ENCODE peak calls at places on chromosomes 12 and 14, in seven cellular contexts. C is CD4-positive, alpha-beta T cell; T is IMR-90; A is astrocyte; V is uterus; I is ovary; K is AG10803. L is an unnamed sample.

GRCh38 chr12:120538281-120539156 is 4.4 kb downstream of the RNF10 start:
- DNase-seq in K (peak), V (peak), I (no peak), C (no peak), A (peak), T (peak), L (peak)

GRCh38 chr12:92753976-92754885 is 51.4 kb downstream of the PLEKHG7 start:
- DNase-seq in V (peak), A (peak), T (peak), K (no peak), C (no peak), I (no peak), L (no peak)

GRCh38 chr12:75982974-75983660 is 48.5 kb downstream of the PHLDA1 start:
- DNase-seq in C (no peak), I (no peak), V (no peak), K (no peak), A (no peak), T (no peak), L (peak)

GRCh38 chr12:54666008-54666407 is 17.8 kb upstream of the DCD start:
- DNase-seq in V (no peak), I (no peak), A (no peak), T (no peak), K (no peak), C (no peak), L (no peak)

GRCh38 chr14:52018252-52018651 is 28.9 kb downstream of the RTRAF start:
- DNase-seq in K (no peak), C (no peak), I (no peak), A (no peak), T (no peak), V (no peak), L (no peak)

GRCh38 chr12:66861157-66861750 is 182.4 kb upstream of the GRIP1 start:
- DNase-seq in A (peak), V (peak), K (peak), I (peak), T (peak), C (peak), L (peak)

GRCh38 chr12:86543716-86544115 is 287.5 kb upstream of the MGAT4C start:
- DNase-seq in I (no peak), T (no peak), V (no peak), K (no peak), A (no peak), C (no peak), L (no peak)

GRCh38 chr12:22925593-22925992 is 300.6 kb downstream of the ETNK1 start:
- DNase-seq in T (no peak), K (no peak), I (no peak), A (no peak), V (no peak), C (no peak), L (no peak)

GRCh38 chr12:132392389-132393244 is 63.2 kb upstream of the GALNT9 start:
- DNase-seq in C (no peak), I (no peak), K (no peak), A (no peak), T (no peak), V (no peak), L (no peak)

GRCh38 chr14:53495846-53496343 is 342.8 kb upstream of the DDHD1 start:
- DNase-seq in A (no peak), V (no peak), C (no peak), I (no peak), T (no peak), K (peak), L (no peak)

GRCh38 chr12:19273482-19274330 is 144.2 kb downstream of the PLEKHA5 start:
- DNase-seq in C (peak), I (peak), V (peak), A (peak), T (peak), K (peak), L (peak)

GRCh38 chr12:2064078-2064507 is 11.3 kb downstream of the CACNA1C start:
- DNase-seq in V (no peak), I (no peak), C (no peak), T (peak), A (peak), K (peak), L (no peak)

GRCh38 chr12:97476255-97476654 is 13.7 kb downstream of the RMST start:
- DNase-seq in T (no peak), I (no peak), A (no peak), C (no peak), V (no peak), K (no peak), L (no peak)

GRCh38 chr14:105980224-105980623 is 453.8 kb downstream of the TMEM121 start:
- DNase-seq in I (no peak), C (no peak), T (no peak), K (peak), A (no peak), V (no peak), L (no peak)

GRCh38 chr14:97420211-97420610 is 623.0 kb downstream of the VRK1 start:
- DNase-seq in T (no peak), V (no peak), A (no peak), C (no peak), K (no peak), I (no peak), L (no peak)

GRCh38 chr12:6927379-6927991 is at the start of gene ATN1:
- DNase-seq in K (peak), A (peak), I (peak), C (no peak), V (peak), T (peak), L (peak)

GRCh38 chr12:86193931-86194330 is 62.3 kb downstream of the MGAT4C start:
- DNase-seq in K (no peak), A (peak), C (no peak), T (peak), V (no peak), I (no peak), L (no peak)

GRCh38 chr12:54560374-54560858 is 11.0 kb downstream of the PDE1B start:
- DNase-seq in A (peak), I (peak), V (peak), C (peak), K (peak), T (peak), L (peak)

GRCh38 chr14:60686865-60687264 is 37.3 kb downstream of the SIX4 start:
- DNase-seq in T (no peak), V (no peak), I (no peak), C (no peak), A (no peak), K (no peak), L (no peak)

GRCh38 chr12:69553626-69554248 is 31.5 kb upstream of the CCT2 start:
- DNase-seq in T (peak), A (peak), I (no peak), V (no peak), C (no peak), K (peak), L (no peak)

GRCh38 chr14:102293784-102294183 is 11.2 kb downstream of the MOK start:
- DNase-seq in A (peak), I (no peak), T (peak), C (no peak), V (no peak), K (no peak), L (no peak)

GRCh38 chr14:102297436-102298170 is 7.4 kb downstream of the MOK start:
- DNase-seq in K (no peak), T (no peak), V (no peak), A (no peak), C (no peak), I (no peak), L (no peak)

GRCh38 chr14:102292446-102292845 is 12.5 kb downstream of the MOK start:
- DNase-seq in V (no peak), K (no peak), A (no peak), I (no peak), T (no peak), C (no peak), L (no peak)

DNA sequence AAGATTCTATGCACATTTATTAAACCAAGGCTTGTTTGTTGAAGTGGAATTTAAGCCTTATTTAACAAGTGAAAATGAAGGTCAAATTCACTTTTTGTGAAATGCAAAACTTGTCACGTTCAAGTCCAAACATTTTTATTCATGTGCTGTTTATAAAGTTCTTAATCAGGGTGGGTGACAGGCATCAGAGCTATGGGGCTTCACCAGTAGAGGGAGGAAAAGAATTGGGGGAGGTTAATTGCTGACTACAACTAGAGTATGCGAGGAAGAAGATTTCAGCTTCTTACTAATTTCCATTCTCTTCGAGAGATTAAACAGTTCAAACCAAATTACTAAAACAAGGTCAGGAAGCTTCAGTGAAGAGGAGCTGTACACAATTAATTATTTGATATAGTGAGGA is 9.7 kb downstream of the MOK start:
- DNase-seq in V (no peak), A (peak), I (no peak), C (no peak), K (peak), T (peak), L (no peak)
- TF ChIP-seq CTCF in V (no peak), A (peak), I (peak), C (no peak), K (peak), T (peak), L (peak)

DNA sequence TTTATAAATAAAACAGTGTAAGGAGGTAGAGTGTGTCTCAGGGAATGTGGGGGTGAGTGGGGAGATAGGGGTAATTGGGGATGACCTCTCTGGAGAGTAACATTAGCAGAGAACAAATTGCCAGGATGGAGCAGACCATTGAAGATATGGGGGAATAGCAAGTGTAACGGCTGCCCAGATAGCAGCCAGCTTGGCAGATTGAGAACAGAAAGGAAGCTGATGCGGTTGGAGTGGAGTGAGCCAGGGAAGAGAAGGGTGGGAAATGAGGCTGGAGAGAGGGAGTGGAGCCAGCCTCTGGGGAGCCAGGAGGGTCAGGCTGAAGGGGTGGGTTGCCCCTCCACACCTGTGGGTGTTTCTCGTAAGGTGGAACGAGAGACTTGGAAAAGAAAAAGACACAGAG is 5.6 kb upstream of the ADCK1 start:
- DNase-seq in C (no peak), I (no peak), V (no peak), T (no peak), A (no peak), K (no peak), L (no peak)
- TF ChIP-seq CTCF in C (no peak), I (no peak), V (no peak), T (no peak), A (no peak), K (no peak), L (no peak)

GRCh38 chr12:103546959-103547358 is 40.1 kb upstream of the STAB2 start:
- DNase-seq in C (no peak), K (no peak), V (no peak), I (no peak), T (no peak), A (no peak), L (no peak)
- TF ChIP-seq CTCF in C (no peak), K (no peak), V (no peak), I (no peak), T (no peak), A (no peak), L (no peak)

GRCh38 chr12:52480073-52480472 is 6.5 kb upstream of the KRT6C start:
- DNase-seq in I (no peak), C (no peak), V (no peak), A (no peak), T (no peak), K (no peak), L (no peak)
- TF ChIP-seq CTCF in I (no peak), C (no peak), V (no peak), A (no peak), T (no peak), K (no peak), L (no peak)

GRCh38 chr12:47816646-47817271 is 2.9 kb downstream of the HDAC7 start:
- DNase-seq in I (peak), A (no peak), V (peak), T (no peak), K (no peak), C (no peak), L (no peak)
- TF ChIP-seq CTCF in I (no peak), A (no peak), V (no peak), T (no peak), K (no peak), C (no peak), L (no peak)

DNA sequence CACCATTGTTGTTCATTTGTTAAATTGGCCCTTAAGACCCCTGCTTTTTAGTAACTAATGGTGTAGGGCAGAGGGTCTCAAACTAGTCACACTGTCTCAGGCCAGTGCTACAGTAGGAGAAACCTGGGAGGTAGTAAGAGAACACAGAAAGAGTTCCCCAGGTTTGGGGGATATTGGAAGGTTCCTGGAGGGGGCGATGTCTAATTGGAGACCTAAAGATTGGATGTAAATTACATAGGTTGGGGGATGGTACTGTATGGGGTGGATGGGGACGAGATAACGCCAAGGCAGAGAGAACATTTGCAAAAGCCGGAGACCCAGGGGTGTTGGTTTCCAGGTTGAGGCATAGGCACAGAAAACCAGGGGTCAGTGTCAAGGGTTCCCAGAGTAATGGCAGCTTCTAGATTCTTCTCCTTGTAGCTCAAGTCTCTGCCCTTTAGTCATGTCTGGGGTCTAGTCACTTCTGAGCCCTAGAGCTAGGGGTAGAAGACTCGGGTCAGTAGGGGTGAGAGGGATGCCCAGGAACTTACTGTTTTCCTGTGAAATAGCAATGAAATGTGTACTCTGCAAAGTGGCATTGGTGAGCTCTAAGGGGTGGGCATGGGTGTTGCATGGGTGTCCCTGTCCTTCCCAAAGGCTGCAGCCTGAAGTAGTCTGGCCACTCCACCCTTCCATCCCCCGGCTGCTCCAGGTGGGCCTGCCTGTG is 21.8 kb downstream of the PLEKHG3 start:
- DNase-seq in C (no peak), I (no peak), V (no peak), T (no peak), A (no peak), K (no peak), L (peak)
- TF ChIP-seq CTCF in C (no peak), I (no peak), V (no peak), T (no peak), A (no peak), K (no peak), L (no peak)

GRCh38 chr14:57189070-57189469 is 79.6 kb downstream of the EXOC5 start:
- DNase-seq in V (no peak), A (no peak), K (peak), T (peak), I (no peak), C (no peak), L (no peak)
- TF ChIP-seq CTCF in V (no peak), A (no peak), K (peak), T (peak), I (peak), C (no peak), L (peak)

DNA sequence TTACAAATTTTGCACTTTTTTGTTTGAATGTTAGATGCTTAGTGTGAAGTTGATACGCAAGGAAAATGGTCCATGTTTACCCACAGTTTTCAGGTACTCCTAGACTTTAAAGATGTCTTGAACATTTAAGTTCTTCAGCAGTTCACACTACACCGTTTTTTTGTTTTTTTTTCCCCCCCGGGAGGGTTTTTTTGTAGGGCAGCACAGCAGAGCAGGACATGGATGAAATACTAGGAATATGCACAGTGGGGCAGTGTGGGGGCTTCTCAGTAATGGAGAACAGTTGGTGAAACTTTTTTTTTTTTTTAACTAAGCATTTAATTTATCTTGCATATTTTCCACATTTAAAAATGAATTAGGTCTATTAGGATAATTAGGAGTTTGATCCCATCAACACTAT is 4.9 kb downstream of the RAN start:
- DNase-seq in I (no peak), C (no peak), A (no peak), K (no peak), V (no peak), T (no peak), L (no peak)
- TF ChIP-seq CTCF in I (no peak), C (no peak), A (no peak), K (no peak), V (no peak), T (no peak), L (no peak)

L was measured in left ventricle myocardium inferior.